ENCODE peak calls at places on chromosomes 3 and 15, in seven cellular contexts. One of them, this sample, is unnamed.

GRCh38 chr15:85766007-85766831 is 28.5 kb downstream of the KLHL25 start:
- DNase-seq in transverse colon: no peak
- DNase-seq in testis: no peak
- DNase-seq in stomach: no peak
- DNase-seq in A549: no peak
- DNase-seq in IMR-90: no peak
- DNase-seq in lower leg skin: no peak
- DNase-seq in this sample: no peak

GRCh38 chr3:150388468-150389418 is 19.4 kb upstream of the TSC22D2 start:
- DNase-seq in transverse colon: no peak
- DNase-seq in testis: no peak
- DNase-seq in stomach: no peak
- DNase-seq in A549: no peak
- DNase-seq in IMR-90: no peak
- DNase-seq in lower leg skin: no peak
- DNase-seq in this sample: no peak

GRCh38 chr3:55406666-55407425 is 80.3 kb downstream of the WNT5A start:
- DNase-seq in transverse colon: no peak
- DNase-seq in testis: no peak
- DNase-seq in stomach: no peak
- DNase-seq in A549: no peak
- DNase-seq in IMR-90: peak; percentile 63
- DNase-seq in lower leg skin: no peak
- DNase-seq in this sample: no peak

GRCh38 chr3:193053031-193053430 is 135.4 kb upstream of the MB21D2 start:
- DNase-seq in transverse colon: no peak
- DNase-seq in testis: no peak
- DNase-seq in stomach: no peak
- DNase-seq in A549: no peak
- DNase-seq in IMR-90: no peak
- DNase-seq in lower leg skin: no peak
- DNase-seq in this sample: no peak

GRCh38 chr3:38017445-38018295 is 11.8 kb downstream of the PLCD1 start:
- DNase-seq in transverse colon: no peak
- DNase-seq in testis: peak; percentile 54
- DNase-seq in stomach: no peak
- DNase-seq in A549: no peak
- DNase-seq in IMR-90: no peak
- DNase-seq in lower leg skin: no peak
- DNase-seq in this sample: no peak

GRCh38 chr15:55522741-55523450 is 14.9 kb upstream of the DNAAF4 start:
- DNase-seq in transverse colon: no peak
- DNase-seq in testis: no peak
- DNase-seq in stomach: no peak
- DNase-seq in A549: no peak
- DNase-seq in IMR-90: no peak
- DNase-seq in lower leg skin: no peak
- DNase-seq in this sample: no peak

GRCh38 chr15:36344887-36345286 is 234.5 kb upstream of the CDIN1 start:
- DNase-seq in transverse colon: no peak
- DNase-seq in testis: no peak
- DNase-seq in stomach: no peak
- DNase-seq in A549: no peak
- DNase-seq in IMR-90: no peak
- DNase-seq in lower leg skin: no peak
- DNase-seq in this sample: no peak

GRCh38 chr15:68561901-68562300 is 16.9 kb upstream of the CORO2B start:
- DNase-seq in transverse colon: no peak
- DNase-seq in testis: no peak
- DNase-seq in stomach: no peak
- DNase-seq in A549: no peak
- DNase-seq in IMR-90: no peak
- DNase-seq in lower leg skin: peak; percentile 79
- DNase-seq in this sample: no peak

GRCh38 chr3:59772416-59773408 is 722.9 kb upstream of the CFAP20DC start:
- DNase-seq in transverse colon: peak; percentile 23
- DNase-seq in testis: no peak
- DNase-seq in stomach: no peak
- DNase-seq in A549: no peak
- DNase-seq in IMR-90: no peak
- DNase-seq in lower leg skin: no peak
- DNase-seq in this sample: no peak

GRCh38 chr3:73442152-73442551 is 182.6 kb downstream of the PDZRN3 start:
- DNase-seq in transverse colon: no peak
- DNase-seq in testis: no peak
- DNase-seq in stomach: no peak
- DNase-seq in A549: no peak
- DNase-seq in IMR-90: no peak
- DNase-seq in lower leg skin: no peak
- DNase-seq in this sample: no peak

GRCh38 chr3:57998366-57999283 is 9.6 kb upstream of the FLNB start:
- DNase-seq in transverse colon: peak; percentile 50
- DNase-seq in testis: peak; percentile 87
- DNase-seq in stomach: peak; percentile 51
- DNase-seq in A549: no peak
- DNase-seq in IMR-90: peak; percentile 81
- DNase-seq in lower leg skin: no peak
- DNase-seq in this sample: peak; percentile 57

GRCh38 chr3:29494305-29495036 is 213.6 kb downstream of the RBMS3 start:
- DNase-seq in transverse colon: no peak
- DNase-seq in testis: no peak
- DNase-seq in stomach: no peak
- DNase-seq in A549: no peak
- DNase-seq in IMR-90: peak; percentile 27
- DNase-seq in lower leg skin: no peak
- DNase-seq in this sample: no peak

GRCh38 chr15:51030649-51031316 is 63.9 kb downstream of the TNFAIP8L3 start:
- DNase-seq in transverse colon: no peak
- DNase-seq in testis: no peak
- DNase-seq in stomach: peak; percentile 62
- DNase-seq in A549: peak; percentile 81
- DNase-seq in IMR-90: peak; percentile 92
- DNase-seq in lower leg skin: no peak
- DNase-seq in this sample: no peak

GRCh38 chr3:162719684-162720341 is 1223.2 kb downstream of the OTOL1 start:
- DNase-seq in transverse colon: no peak
- DNase-seq in testis: no peak
- DNase-seq in stomach: no peak
- DNase-seq in A549: peak; percentile 83
- DNase-seq in IMR-90: peak; percentile 97
- DNase-seq in lower leg skin: no peak
- DNase-seq in this sample: no peak

GRCh38 chr3:107630779-107631178 is 108.0 kb downstream of the BBX start:
- DNase-seq in transverse colon: no peak
- DNase-seq in testis: no peak
- DNase-seq in stomach: no peak
- DNase-seq in A549: no peak
- DNase-seq in IMR-90: no peak
- DNase-seq in lower leg skin: no peak
- DNase-seq in this sample: no peak

GRCh38 chr3:17969244-17969643 is 226.8 kb upstream of the TBC1D5 start:
- DNase-seq in transverse colon: no peak
- DNase-seq in testis: no peak
- DNase-seq in stomach: no peak
- DNase-seq in A549: no peak
- DNase-seq in IMR-90: no peak
- DNase-seq in lower leg skin: no peak
- DNase-seq in this sample: no peak

GRCh38 chr3:23739536-23739935 is 66.2 kb upstream of the UBE2E1 start:
- DNase-seq in transverse colon: no peak
- DNase-seq in testis: peak; percentile 36
- DNase-seq in stomach: no peak
- DNase-seq in A549: no peak
- DNase-seq in IMR-90: peak; percentile 73
- DNase-seq in lower leg skin: no peak
- DNase-seq in this sample: no peak

GRCh38 chr15:33344111-33344510 is 33.3 kb downstream of the RYR3 start:
- DNase-seq in transverse colon: no peak
- DNase-seq in testis: no peak
- DNase-seq in stomach: no peak
- DNase-seq in A549: no peak
- DNase-seq in IMR-90: no peak
- DNase-seq in lower leg skin: no peak
- DNase-seq in this sample: no peak

GRCh38 chr15:42576776-42577175 is 1.4 kb downstream of the STARD9 start:
- DNase-seq in transverse colon: no peak
- DNase-seq in testis: no peak
- DNase-seq in stomach: no peak
- DNase-seq in A549: no peak
- DNase-seq in IMR-90: no peak
- DNase-seq in lower leg skin: no peak
- DNase-seq in this sample: no peak
- H3K4me3 ChIP-seq in transverse colon: no peak overlapping the region
- H3K4me3 ChIP-seq in testis: peak overlapping the region; percentile 95
- H3K4me3 ChIP-seq in stomach: peak overlapping the region; percentile 85
- H3K4me3 ChIP-seq in A549: no peak overlapping the region
- H3K4me3 ChIP-seq in IMR-90: no peak overlapping the region
- H3K4me3 ChIP-seq in lower leg skin: no peak overlapping the region
- H3K4me3 ChIP-seq in this sample: peak overlapping the region; percentile 76

DNA sequence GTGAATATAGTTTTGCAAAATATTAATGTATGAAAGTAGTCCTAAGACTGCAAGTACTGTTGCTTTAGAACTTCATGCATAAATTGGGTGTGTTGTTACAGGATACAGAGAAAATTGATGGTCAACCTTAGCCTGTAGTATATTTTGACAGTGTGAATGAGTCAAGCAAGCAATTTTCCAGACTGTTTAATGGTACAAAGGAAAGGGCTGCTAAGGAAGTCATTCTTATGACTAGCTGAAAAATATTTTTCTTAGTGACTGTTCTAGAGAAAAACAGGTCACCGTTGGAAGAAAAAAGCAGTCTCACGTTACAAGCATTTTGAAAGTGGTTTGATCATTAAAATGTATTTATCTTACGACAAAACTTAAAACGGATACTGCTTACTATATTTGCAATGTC is 49.2 kb downstream of the MBNL1 start:
- DNase-seq in transverse colon: no peak
- DNase-seq in testis: no peak
- DNase-seq in stomach: no peak
- DNase-seq in A549: no peak
- DNase-seq in IMR-90: peak; percentile 87
- DNase-seq in lower leg skin: no peak
- DNase-seq in this sample: no peak
- TF ChIP-seq POLR2A in transverse colon: no peak
- TF ChIP-seq POLR2A in testis: no peak
- TF ChIP-seq POLR2A in stomach: no peak
- TF ChIP-seq POLR2A in A549: no peak
- TF ChIP-seq POLR2A in IMR-90: no peak
- TF ChIP-seq POLR2A in lower leg skin: no peak
- TF ChIP-seq POLR2A in this sample: no peak

DNA sequence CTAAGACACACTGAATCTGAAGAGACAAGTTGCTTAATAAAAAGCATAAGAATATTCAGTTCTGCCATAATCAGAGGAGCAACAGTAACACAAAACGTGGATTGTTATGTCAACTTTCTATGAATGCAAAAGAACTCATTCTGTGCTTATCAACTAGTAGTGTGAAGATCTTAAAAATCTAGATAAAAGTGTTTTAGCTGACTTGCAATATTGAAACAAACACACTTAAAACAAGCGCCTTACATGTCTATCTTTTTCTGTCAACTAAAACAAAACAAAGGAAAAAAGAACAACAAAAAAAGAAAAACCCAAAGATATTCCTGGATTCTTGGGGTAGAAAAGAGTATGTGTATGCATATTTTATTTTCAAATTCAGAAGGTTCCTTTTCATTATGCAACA is 37.7 kb downstream of the TASOR start:
- DNase-seq in transverse colon: no peak
- DNase-seq in testis: no peak
- DNase-seq in stomach: no peak
- DNase-seq in A549: no peak
- DNase-seq in IMR-90: no peak
- DNase-seq in lower leg skin: no peak
- DNase-seq in this sample: no peak
- H3K4me3 ChIP-seq in transverse colon: no peak overlapping the region
- H3K4me3 ChIP-seq in testis: no peak overlapping the region
- H3K4me3 ChIP-seq in stomach: no peak overlapping the region
- H3K4me3 ChIP-seq in A549: no peak overlapping the region
- H3K4me3 ChIP-seq in IMR-90: no peak overlapping the region
- H3K4me3 ChIP-seq in lower leg skin: no peak overlapping the region
- H3K4me3 ChIP-seq in this sample: no peak overlapping the region

GRCh38 chr3:52694528-52695189 is 8.8 kb downstream of the GNL3 start:
- DNase-seq in transverse colon: no peak
- DNase-seq in testis: no peak
- DNase-seq in stomach: no peak
- DNase-seq in A549: no peak
- DNase-seq in IMR-90: no peak
- DNase-seq in lower leg skin: no peak
- DNase-seq in this sample: no peak
- TF ChIP-seq POLR2A in transverse colon: no peak
- TF ChIP-seq POLR2A in testis: no peak
- TF ChIP-seq POLR2A in stomach: no peak
- TF ChIP-seq POLR2A in A549: no peak
- TF ChIP-seq POLR2A in IMR-90: no peak
- TF ChIP-seq POLR2A in lower leg skin: no peak
- TF ChIP-seq POLR2A in this sample: no peak

DNA sequence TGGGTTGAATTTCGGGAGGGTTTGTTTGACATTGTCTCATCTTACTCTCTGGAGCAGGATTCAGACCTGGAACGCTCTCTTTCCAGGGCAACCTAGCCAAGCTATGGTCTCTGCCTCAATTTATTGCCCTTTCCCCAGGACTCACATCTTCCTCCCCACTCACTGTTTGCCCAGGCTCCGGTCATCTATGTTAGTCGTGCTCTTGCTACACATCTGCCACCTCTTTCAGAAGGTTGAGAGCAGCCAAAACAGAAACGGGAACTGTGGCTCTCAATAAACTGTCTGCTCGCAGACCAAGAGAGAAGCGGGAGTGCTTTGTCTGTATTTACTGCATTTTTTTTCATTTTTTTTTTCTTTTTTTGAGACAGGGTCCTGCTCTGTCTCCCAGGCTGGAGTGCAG is 81.6 kb downstream of the ST6GAL1 start:
- DNase-seq in transverse colon: no peak
- DNase-seq in testis: no peak
- DNase-seq in stomach: no peak
- DNase-seq in A549: no peak
- DNase-seq in IMR-90: no peak
- DNase-seq in lower leg skin: no peak
- DNase-seq in this sample: no peak
- H3K4me3 ChIP-seq in transverse colon: no peak overlapping the region
- H3K4me3 ChIP-seq in testis: no peak overlapping the region
- H3K4me3 ChIP-seq in stomach: no peak overlapping the region
- H3K4me3 ChIP-seq in A549: no peak overlapping the region
- H3K4me3 ChIP-seq in IMR-90: no peak overlapping the region
- H3K4me3 ChIP-seq in lower leg skin: no peak overlapping the region
- H3K4me3 ChIP-seq in this sample: no peak overlapping the region

GRCh38 chr15:43105778-43106485 is at the start of gene UBR1:
- DNase-seq in transverse colon: peak; percentile 92
- DNase-seq in testis: peak; percentile 94
- DNase-seq in stomach: peak; percentile 90
- DNase-seq in A549: peak; percentile 91
- DNase-seq in IMR-90: peak; percentile 92
- DNase-seq in lower leg skin: peak; percentile 98
- DNase-seq in this sample: peak; percentile 89
- TF ChIP-seq POLR2A in transverse colon: peak; percentile 68
- TF ChIP-seq POLR2A in testis: no peak
- TF ChIP-seq POLR2A in stomach: no peak
- TF ChIP-seq POLR2A in A549: peak; percentile 40
- TF ChIP-seq POLR2A in IMR-90: peak; percentile 54
- TF ChIP-seq POLR2A in lower leg skin: no peak
- TF ChIP-seq POLR2A in this sample: peak; percentile 64

This sample was measured in uterus.